ENCODE peak calls at places on chromosome X, in five cellular contexts. X is PC-9, Y is type B pancreatic cell, B is tibial artery, Z is AG04450. N is an unnamed sample.

GRCh38 chrX:63743596-63743995 is 41.4 kb downstream of the ARHGEF9 start:
- DNase-seq in B (no peak), X (no peak), Z (no peak), Y (no peak), N (no peak)

GRCh38 chrX:1486177-1486576 is 33.5 kb upstream of the ASMTL start:
- DNase-seq in B (no peak), Y (peak), X (no peak), Z (no peak), N (no peak)

GRCh38 chrX:136130931-136131843 is 16.1 kb upstream of the FHL1 start:
- DNase-seq in B (no peak), X (peak), Y (no peak), Z (peak), N (peak)

GRCh38 chrX:154840856-154841255 is 6.4 kb upstream of the SMIM9 start:
- DNase-seq in Y (no peak), X (peak), B (no peak), Z (peak), N (peak)

GRCh38 chrX:153984351-153985178 is 12.0 kb downstream of the TMEM187 start:
- DNase-seq in Z (no peak), X (no peak), Y (no peak), B (no peak), N (no peak)

GRCh38 chrX:72621619-72622485 is 49.2 kb upstream of the HDAC8 start:
- DNase-seq in X (peak), B (no peak), Y (no peak), Z (no peak), N (no peak)

GRCh38 chrX:21487832-21488231 is 113.6 kb downstream of the CNKSR2 start:
- DNase-seq in Y (no peak), Z (no peak), X (no peak), B (no peak), N (no peak)

GRCh38 chrX:138378876-138379275 is 332.6 kb downstream of the FGF13 start:
- DNase-seq in B (no peak), X (no peak), Z (no peak), Y (no peak), N (no peak)

GRCh38 chrX:30414144-30414543 is 105.0 kb upstream of the NR0B1 start:
- DNase-seq in Z (no peak), X (no peak), Y (no peak), B (no peak), N (no peak)

DNA sequence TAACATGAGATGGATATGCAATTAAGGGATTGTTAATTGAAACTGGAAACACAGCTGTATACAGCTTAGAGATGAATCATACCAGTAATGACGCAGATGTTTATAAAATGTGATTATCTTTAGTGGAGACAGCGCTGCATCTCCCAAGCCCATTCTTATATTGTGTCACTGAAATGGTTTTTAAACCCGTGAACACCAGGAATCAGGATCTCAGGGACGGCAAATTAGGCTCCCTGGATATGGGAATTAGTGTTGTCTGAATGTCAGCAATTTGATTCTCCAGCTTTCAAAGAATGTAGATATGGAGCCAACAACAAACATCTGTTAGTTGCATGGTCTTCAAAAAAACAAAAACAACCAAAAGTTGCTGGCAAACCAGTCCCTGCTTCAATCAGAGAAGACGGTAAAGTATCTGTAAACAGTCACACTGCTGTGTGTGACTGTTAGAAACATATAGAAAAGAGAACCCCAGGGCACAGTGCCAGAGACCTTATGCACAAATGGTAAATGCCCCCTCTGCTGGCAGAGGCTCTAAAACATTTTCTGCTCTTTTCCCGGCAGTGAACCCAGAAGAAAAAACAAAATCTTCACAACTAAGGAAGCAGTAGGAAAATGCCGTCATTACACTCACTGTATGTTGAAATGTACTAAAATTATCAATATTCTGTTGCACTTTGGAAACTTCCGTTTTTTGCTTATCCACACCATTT is 351.9 kb upstream of the FTHL17 start:
- DNase-seq in B (no peak), X (peak), Z (no peak), Y (no peak), N (peak)
- TF ChIP-seq CTCF in B (no peak), X (peak), Z (peak), Y (peak), N (peak)

GRCh38 chrX:108380222-108380621 is 58.0 kb downstream of the COL4A6 start:
- DNase-seq in Y (no peak), Z (no peak), B (no peak), X (no peak), N (no peak)

GRCh38 chrX:108384783-108385182 is 53.4 kb downstream of the COL4A6 start:
- DNase-seq in Y (no peak), B (no peak), X (no peak), Z (no peak), N (no peak)
- TF ChIP-seq CTCF in Y (no peak), B (no peak), X (no peak), Z (no peak), N (no peak)

DNA sequence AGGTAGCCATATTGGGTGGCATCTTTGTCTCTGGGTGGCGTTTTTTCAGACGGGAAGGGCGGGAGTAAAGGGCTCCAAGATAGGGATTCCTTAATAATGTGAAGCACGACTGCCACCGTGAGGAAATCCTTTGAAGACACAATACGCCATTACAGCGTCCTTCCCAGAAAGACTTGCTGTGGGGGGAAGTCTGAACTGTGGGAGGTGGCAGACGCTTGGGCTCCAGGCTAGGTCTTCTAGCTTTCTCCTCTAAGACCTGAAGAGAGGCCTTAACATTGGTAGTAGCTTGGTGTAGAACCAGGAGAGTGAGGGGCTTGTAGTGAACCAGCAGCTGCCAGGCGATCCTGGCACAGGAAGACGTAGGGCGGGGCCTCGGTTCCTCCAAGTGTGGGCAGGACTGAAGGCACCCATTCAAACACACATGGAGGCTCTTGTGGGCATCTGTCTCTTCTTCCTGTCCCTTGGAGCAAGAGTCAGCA is 197.3 kb downstream of the OR13H1 start:
- DNase-seq in B (no peak), Y (no peak), X (no peak), Z (no peak), N (no peak)
- TF ChIP-seq CTCF in B (no peak), Y (no peak), X (no peak), Z (no peak), N (peak)

GRCh38 chrX:53190363-53190960 is 34.5 kb downstream of the KDM5C start:
- DNase-seq in B (no peak), Y (no peak), Z (no peak), X (no peak), N (no peak)
- TF ChIP-seq CTCF in B (no peak), Y (no peak), Z (peak), X (no peak), N (peak)

DNA sequence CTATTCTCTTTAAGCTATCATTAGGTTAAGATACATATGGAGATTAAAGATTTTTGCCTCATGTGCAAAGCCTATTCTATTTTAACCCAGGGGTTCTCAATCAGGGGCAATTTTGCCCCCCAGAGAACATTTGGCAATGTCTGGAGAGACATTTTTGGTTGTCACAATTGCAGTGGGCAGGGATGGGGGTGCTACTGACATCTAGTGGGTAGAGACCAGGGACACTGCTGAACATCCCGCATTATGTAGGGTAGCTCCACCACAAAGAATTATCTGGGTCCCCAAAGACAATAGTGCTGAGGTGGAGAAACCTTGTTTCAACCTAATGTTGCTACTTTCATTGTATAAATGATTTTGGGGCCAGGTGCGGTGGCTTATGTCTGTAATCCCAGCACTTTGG is 13.2 kb upstream of the CA5B start:
- DNase-seq in X (no peak), Y (no peak), Z (no peak), B (no peak), N (no peak)
- TF ChIP-seq CTCF in X (no peak), Y (no peak), Z (no peak), B (no peak), N (no peak)

GRCh38 chrX:151981129-151981528 is 6.7 kb upstream of the GABRE start:
- DNase-seq in Z (no peak), Y (no peak), B (no peak), X (peak), N (no peak)
- TF ChIP-seq CTCF in Z (no peak), Y (no peak), B (no peak), X (no peak), N (no peak)

GRCh38 chrX:17738002-17738713 is 865 bp downstream of the SCML1 start:
- DNase-seq in Y (no peak), Z (no peak), B (peak), X (peak), N (no peak)
- TF ChIP-seq CTCF in Y (no peak), Z (no peak), B (no peak), X (no peak), N (no peak)

N was measured in AG09319.